ENCODE peak calls at places on chromosomes 2 and 18, in four cellular contexts. One of them, this sample, is unnamed.

GRCh38 chr2:49914281-49914680 is 760.0 kb upstream of the FSHR start:
- DNase-seq in HFFc6: no peak
- DNase-seq in RWPE1: peak; percentile 43
- DNase-seq in lower lobe of right lung: no peak
- DNase-seq in this sample: no peak

GRCh38 chr18:11392292-11392691 is 217.1 kb upstream of the SLC35G4 start:
- DNase-seq in HFFc6: no peak
- DNase-seq in RWPE1: peak; percentile 8
- DNase-seq in lower lobe of right lung: no peak
- DNase-seq in this sample: no peak

GRCh38 chr2:235030936-235031335 is 79.1 kb downstream of the SH3BP4 start:
- DNase-seq in HFFc6: no peak
- DNase-seq in RWPE1: no peak
- DNase-seq in lower lobe of right lung: no peak
- DNase-seq in this sample: no peak

GRCh38 chr2:235679471-235679870 is 185.6 kb downstream of the AGAP1 start:
- DNase-seq in HFFc6: no peak
- DNase-seq in RWPE1: no peak
- DNase-seq in lower lobe of right lung: no peak
- DNase-seq in this sample: no peak

GRCh38 chr2:217852812-217853211 is 150.0 kb downstream of the TNS1 start:
- DNase-seq in HFFc6: no peak
- DNase-seq in RWPE1: no peak
- DNase-seq in lower lobe of right lung: no peak
- DNase-seq in this sample: no peak

GRCh38 chr2:23549821-23550535 is 165.0 kb downstream of the KLHL29 start:
- DNase-seq in HFFc6: no peak
- DNase-seq in RWPE1: no peak
- DNase-seq in lower lobe of right lung: no peak
- DNase-seq in this sample: no peak

GRCh38 chr18:10949655-10950054 is 199.7 kb downstream of the PIEZO2 start:
- DNase-seq in HFFc6: no peak
- DNase-seq in RWPE1: no peak
- DNase-seq in lower lobe of right lung: no peak
- DNase-seq in this sample: no peak

GRCh38 chr18:5462227-5462626 is 81.6 kb downstream of the EPB41L3 start:
- DNase-seq in HFFc6: no peak
- DNase-seq in RWPE1: no peak
- DNase-seq in lower lobe of right lung: no peak
- DNase-seq in this sample: no peak

GRCh38 chr2:3251974-3252373 is 125.6 kb downstream of the EIPR1 start:
- DNase-seq in HFFc6: no peak
- DNase-seq in RWPE1: no peak
- DNase-seq in lower lobe of right lung: no peak
- DNase-seq in this sample: no peak

GRCh38 chr2:140454717-140455116 is 1674.5 kb upstream of the NXPH2 start:
- DNase-seq in HFFc6: peak; percentile 3
- DNase-seq in RWPE1: peak; percentile 38
- DNase-seq in lower lobe of right lung: no peak
- DNase-seq in this sample: no peak

GRCh38 chr2:25268136-25268535 is 73.6 kb downstream of the DNMT3A start:
- DNase-seq in HFFc6: no peak
- DNase-seq in RWPE1: no peak
- DNase-seq in lower lobe of right lung: no peak
- DNase-seq in this sample: no peak

GRCh38 chr2:26144031-26144430 is 28.9 kb upstream of the GAREM2 start:
- DNase-seq in HFFc6: no peak
- DNase-seq in RWPE1: no peak
- DNase-seq in lower lobe of right lung: no peak
- DNase-seq in this sample: no peak

GRCh38 chr2:118095610-118096009 is 7.3 kb downstream of the INSIG2 start:
- DNase-seq in HFFc6: no peak
- DNase-seq in RWPE1: no peak
- DNase-seq in lower lobe of right lung: no peak
- DNase-seq in this sample: no peak

DNA sequence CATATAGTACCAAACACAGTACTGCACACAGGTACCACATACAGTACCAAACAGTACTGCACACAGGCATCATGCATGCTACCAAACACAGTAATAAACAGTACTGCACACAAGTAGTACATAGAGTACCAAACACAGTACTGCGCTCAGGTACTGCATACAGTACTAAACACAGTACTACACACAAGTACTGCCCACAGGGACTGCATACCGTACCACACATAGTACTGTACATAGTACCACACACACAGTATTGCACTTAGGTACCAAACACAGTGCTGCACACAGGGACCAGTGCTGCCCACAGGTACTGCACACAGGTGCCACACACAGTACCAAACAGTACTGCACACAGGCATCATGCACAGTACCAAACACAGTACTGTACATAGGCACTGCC is 74.9 kb downstream of the ZNF236 start:
- DNase-seq in HFFc6: no peak
- DNase-seq in RWPE1: no peak
- DNase-seq in lower lobe of right lung: no peak
- DNase-seq in this sample: no peak
- TF ChIP-seq CTCF in HFFc6: no peak
- TF ChIP-seq CTCF in RWPE1: no peak
- TF ChIP-seq CTCF in lower lobe of right lung: no peak
- TF ChIP-seq CTCF in this sample: no peak

GRCh38 chr2:169038338-169038757 is 7.2 kb upstream of the ABCB11 start:
- DNase-seq in HFFc6: no peak
- DNase-seq in RWPE1: peak; percentile 83
- DNase-seq in lower lobe of right lung: no peak
- DNase-seq in this sample: no peak
- TF ChIP-seq CTCF in HFFc6: no peak
- TF ChIP-seq CTCF in RWPE1: no peak
- TF ChIP-seq CTCF in lower lobe of right lung: no peak
- TF ChIP-seq CTCF in this sample: no peak

DNA sequence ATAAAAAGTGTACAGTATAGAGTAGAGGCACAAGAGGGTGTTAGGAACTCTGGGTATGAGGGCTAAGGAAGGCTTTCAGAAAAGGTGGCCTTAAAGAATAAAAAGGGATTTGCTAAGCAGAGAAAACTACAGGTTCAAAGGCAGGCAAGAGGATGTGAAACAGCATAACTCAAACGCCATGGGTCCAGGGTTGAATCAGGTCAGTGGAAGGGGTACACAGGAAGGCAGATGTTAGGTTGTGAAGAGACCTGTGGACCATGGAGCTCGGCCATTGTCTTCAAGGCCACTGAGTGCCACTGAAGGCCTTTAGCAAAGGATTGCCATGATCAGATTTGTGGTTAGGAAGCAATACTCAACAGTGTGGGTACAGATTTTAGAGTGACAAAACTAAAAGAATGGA is 108.2 kb upstream of the FAM98A start:
- DNase-seq in HFFc6: no peak
- DNase-seq in RWPE1: no peak
- DNase-seq in lower lobe of right lung: no peak
- DNase-seq in this sample: no peak
- TF ChIP-seq CTCF in HFFc6: no peak
- TF ChIP-seq CTCF in RWPE1: no peak
- TF ChIP-seq CTCF in lower lobe of right lung: no peak
- TF ChIP-seq CTCF in this sample: no peak

GRCh38 chr18:44897445-44898215 is 216.9 kb downstream of the SETBP1 start:
- DNase-seq in HFFc6: no peak
- DNase-seq in RWPE1: no peak
- DNase-seq in lower lobe of right lung: no peak
- DNase-seq in this sample: no peak

GRCh38 chr18:44901283-44901682 is 220.6 kb downstream of the SETBP1 start:
- DNase-seq in HFFc6: no peak
- DNase-seq in RWPE1: no peak
- DNase-seq in lower lobe of right lung: no peak
- DNase-seq in this sample: no peak

GRCh38 chr18:44900627-44901026 is 219.9 kb downstream of the SETBP1 start:
- DNase-seq in HFFc6: no peak
- DNase-seq in RWPE1: no peak
- DNase-seq in lower lobe of right lung: no peak
- DNase-seq in this sample: no peak

GRCh38 chr18:44898536-44898935 is 217.8 kb downstream of the SETBP1 start:
- DNase-seq in HFFc6: no peak
- DNase-seq in RWPE1: no peak
- DNase-seq in lower lobe of right lung: no peak
- DNase-seq in this sample: no peak

GRCh38 chr18:44899832-44900231 is 219.1 kb downstream of the SETBP1 start:
- DNase-seq in HFFc6: no peak
- DNase-seq in RWPE1: no peak
- DNase-seq in lower lobe of right lung: no peak
- DNase-seq in this sample: no peak
- TF ChIP-seq CTCF in HFFc6: no peak
- TF ChIP-seq CTCF in RWPE1: no peak
- TF ChIP-seq CTCF in lower lobe of right lung: no peak
- TF ChIP-seq CTCF in this sample: no peak

DNA sequence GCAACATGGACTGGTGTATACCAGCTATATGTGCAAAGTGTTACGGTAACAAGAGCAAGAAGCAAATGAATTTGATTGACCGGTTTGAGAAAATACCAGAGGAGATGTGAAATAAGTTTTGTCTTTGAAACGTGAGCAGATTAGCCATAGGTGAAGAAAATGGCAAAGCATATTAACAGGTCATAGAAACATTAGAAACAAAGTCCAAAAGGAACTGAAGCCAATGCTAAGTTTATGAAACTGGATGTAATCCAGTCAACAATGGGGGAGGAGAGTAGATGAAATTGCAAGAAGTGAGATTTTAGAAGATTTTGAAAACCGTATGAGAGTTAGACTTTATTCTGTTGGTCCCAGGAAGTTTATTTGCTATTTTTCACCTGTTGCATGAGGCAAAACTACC is 1315.4 kb upstream of the CHAC2 start:
- DNase-seq in HFFc6: no peak
- DNase-seq in RWPE1: no peak
- DNase-seq in lower lobe of right lung: no peak
- DNase-seq in this sample: no peak
- TF ChIP-seq CTCF in HFFc6: no peak
- TF ChIP-seq CTCF in RWPE1: no peak
- TF ChIP-seq CTCF in lower lobe of right lung: no peak
- TF ChIP-seq CTCF in this sample: no peak

This sample was measured in activated B cell treated with CpG ODN at 0.5 μM for 24 hours.